ENCODE peak calls at places on chromosomes 7 and 10, in nine cellular contexts. J, O, K, T, N, I, H, Q and M are unnamed samples.

GRCh38 chr10:100612601-100613595 is 77.2 kb downstream of the HIF1AN start:
- DNase-seq in N (no peak), Q (no peak), I (no peak), O (no peak), T (no peak), J (no peak), H (no peak), K (no peak), M (no peak)

GRCh38 chr7:36937754-36938551 is 213.7 kb upstream of the AOAH start:
- DNase-seq in H (no peak), I (no peak), Q (peak), O (no peak), J (no peak), T (no peak), N (no peak), K (no peak), M (no peak)

GRCh38 chr10:59006511-59007306 is 169.7 kb upstream of the PHYHIPL start:
- DNase-seq in T (peak), K (no peak), Q (peak), N (peak), J (peak), O (no peak), H (peak), I (no peak), M (peak)

GRCh38 chr10:132691711-132692153 is 94.2 kb downstream of the NKX6-2 start:
- DNase-seq in K (no peak), N (no peak), O (no peak), T (no peak), I (no peak), Q (no peak), J (peak), H (no peak), M (no peak)

GRCh38 chr7:80443336-80443735 is 68.5 kb downstream of the GNAT3 start:
- DNase-seq in O (no peak), N (no peak), T (no peak), K (no peak), I (no peak), J (no peak), Q (no peak), H (no peak), M (no peak)

GRCh38 chr7:88291401-88292173 is 15.1 kb downstream of the STEAP4 start:
- DNase-seq in I (no peak), J (no peak), Q (peak), O (no peak), K (no peak), N (no peak), H (peak), T (peak), M (peak)

GRCh38 chr7:24883632-24884013 is 96.4 kb downstream of the OSBPL3 start:
- DNase-seq in Q (peak), N (no peak), O (no peak), T (no peak), H (no peak), K (no peak), I (no peak), J (no peak), M (peak)

GRCh38 chr7:98935811-98936210 is 57.5 kb downstream of the TRRAP start:
- DNase-seq in N (no peak), T (no peak), O (no peak), H (no peak), I (no peak), K (no peak), Q (no peak), J (no peak), M (peak)

GRCh38 chr7:83427929-83428328 is 221.0 kb downstream of the SEMA3E start:
- DNase-seq in N (no peak), O (no peak), J (no peak), I (no peak), Q (no peak), H (no peak), K (no peak), T (peak), M (peak)

GRCh38 chr7:106088014-106088413 is 24.1 kb downstream of the SYPL1 start:
- DNase-seq in J (no peak), N (no peak), I (no peak), O (no peak), T (no peak), Q (no peak), K (no peak), H (no peak), M (no peak)

GRCh38 chr10:127036987-127037386 is 131.8 kb downstream of the DOCK1 start:
- DNase-seq in T (no peak), I (no peak), K (no peak), N (no peak), J (no peak), H (no peak), Q (no peak), O (no peak), M (no peak)

GRCh38 chr7:108326938-108327337 is 129.3 kb downstream of the NRCAM start:
- DNase-seq in Q (no peak), J (no peak), H (no peak), I (no peak), K (no peak), O (no peak), T (no peak), N (no peak), M (no peak)

GRCh38 chr10:77321868-77322267 is 315.7 kb downstream of the KCNMA1 start:
- DNase-seq in T (peak), Q (peak), O (no peak), J (no peak), H (no peak), I (no peak), K (no peak), N (no peak), M (no peak)

GRCh38 chr10:71767420-71768035 is 5.8 kb downstream of the VSIR start:
- DNase-seq in H (no peak), Q (peak), O (no peak), I (peak), K (peak), T (peak), N (peak), J (no peak), M (peak)

GRCh38 chr7:44853391-44853790 is 5.5 kb upstream of the H2AZ2 start:
- DNase-seq in O (no peak), N (no peak), J (no peak), I (no peak), Q (peak), K (no peak), H (peak), T (no peak), M (no peak)

GRCh38 chr10:103657061-103657591 is 163.6 kb downstream of the NEURL1 start:
- DNase-seq in K (no peak), T (no peak), O (no peak), I (no peak), Q (no peak), H (peak), J (no peak), N (no peak), M (no peak)

GRCh38 chr10:45253183-45253914 is 62.1 kb downstream of the OR13A1 start:
- DNase-seq in O (no peak), T (no peak), N (no peak), H (no peak), Q (no peak), I (no peak), K (no peak), J (no peak), M (no peak)

GRCh38 chr10:81036257-81036656 is 498.6 kb downstream of the SH2D4B start:
- DNase-seq in T (no peak), J (no peak), K (no peak), H (no peak), N (no peak), I (no peak), O (no peak), Q (no peak), M (no peak)

GRCh38 chr7:95772298-95772770 is at the start of gene DYNC1I1:
- DNase-seq in I (no peak), K (peak), N (peak), H (peak), T (peak), Q (peak), O (peak), J (peak), M (peak)

GRCh38 chr10:52300599-52301277 is 13.3 kb upstream of the DKK1 start:
- DNase-seq in O (no peak), N (no peak), J (no peak), T (no peak), H (no peak), Q (no peak), I (no peak), K (no peak), M (no peak)

GRCh38 chr10:26859241-26860025 is 1.3 kb downstream of the ABI1 start:
- DNase-seq in K (no peak), Q (no peak), T (peak), J (no peak), I (no peak), H (peak), O (no peak), N (no peak), M (peak)

GRCh38 chr10:123651421-123652047 is 14.6 kb upstream of the GPR26 start:
- DNase-seq in Q (no peak), N (no peak), J (no peak), I (no peak), T (no peak), H (no peak), K (no peak), O (no peak), M (no peak)

GRCh38 chr10:60490013-60490412 is 100.3 kb upstream of the ANK3 start:
- DNase-seq in H (no peak), Q (peak), J (no peak), K (no peak), N (no peak), I (no peak), T (peak), O (no peak), M (peak)

GRCh38 chr10:70758757-70759514 is 26.2 kb downstream of the TBATA start:
- DNase-seq in H (peak), K (peak), T (peak), O (peak), I (no peak), J (peak), Q (peak), N (peak), M (peak)

GRCh38 chr10:10830316-10831061 is 187.2 kb upstream of the CELF2 start:
- DNase-seq in N (peak), Q (peak), O (no peak), T (no peak), H (peak), I (peak), J (no peak), K (no peak), M (peak)

GRCh38 chr7:106482091-106482490 is 178.9 kb downstream of the CCDC71L start:
- DNase-seq in J (no peak), N (no peak), I (no peak), K (no peak), O (no peak), Q (no peak), H (no peak), T (no peak), M (no peak)